ENCODE peak calls at places on chromosome 17, in six cellular contexts. One of them, this sample, is unnamed.

GRCh38 chr17:72193395-72194106 is 72.7 kb downstream of the SOX9 start:
- DNase-seq in iPS DF 19.7: no peak
- DNase-seq in left ventricle myocardium inferior: peak
- DNase-seq in hepatic stellate cell: no peak
- DNase-seq in stimulated activated CD8-positive, alpha-beta memory T cell treated with anti-CD3 and anti-CD28 coated beads, Interleukin-7, amount 100 ng/mL, for 1 hour: no peak
- DNase-seq in posterior cingulate gyrus: no peak
- DNase-seq in this sample: peak

GRCh38 chr17:80043963-80044362 is 7.5 kb downstream of the CCDC40 start:
- DNase-seq in iPS DF 19.7: no peak
- DNase-seq in left ventricle myocardium inferior: no peak
- DNase-seq in hepatic stellate cell: no peak
- DNase-seq in stimulated activated CD8-positive, alpha-beta memory T cell treated with anti-CD3 and anti-CD28 coated beads, Interleukin-7, amount 100 ng/mL, for 1 hour: no peak
- DNase-seq in posterior cingulate gyrus: no peak
- DNase-seq in this sample: no peak

GRCh38 chr17:80877829-80878303 is 113.8 kb upstream of the CHMP6 start:
- DNase-seq in iPS DF 19.7: no peak
- DNase-seq in left ventricle myocardium inferior: peak
- DNase-seq in hepatic stellate cell: no peak
- DNase-seq in stimulated activated CD8-positive, alpha-beta memory T cell treated with anti-CD3 and anti-CD28 coated beads, Interleukin-7, amount 100 ng/mL, for 1 hour: no peak
- DNase-seq in posterior cingulate gyrus: peak
- DNase-seq in this sample: no peak

GRCh38 chr17:38869647-38870258 is at the start of gene LASP1:
- DNase-seq in iPS DF 19.7: no peak
- DNase-seq in left ventricle myocardium inferior: peak
- DNase-seq in hepatic stellate cell: peak
- DNase-seq in stimulated activated CD8-positive, alpha-beta memory T cell treated with anti-CD3 and anti-CD28 coated beads, Interleukin-7, amount 100 ng/mL, for 1 hour: peak
- DNase-seq in posterior cingulate gyrus: peak
- DNase-seq in this sample: peak

GRCh38 chr17:76414334-76415295 is 30.2 kb downstream of the SPHK1 start:
- DNase-seq in iPS DF 19.7: no peak
- DNase-seq in left ventricle myocardium inferior: peak
- DNase-seq in hepatic stellate cell: no peak
- DNase-seq in stimulated activated CD8-positive, alpha-beta memory T cell treated with anti-CD3 and anti-CD28 coated beads, Interleukin-7, amount 100 ng/mL, for 1 hour: no peak
- DNase-seq in posterior cingulate gyrus: peak
- DNase-seq in this sample: peak

GRCh38 chr17:30824002-30824355 is 513 bp downstream of the CRLF3 start:
- DNase-seq in iPS DF 19.7: no peak
- DNase-seq in left ventricle myocardium inferior: no peak
- DNase-seq in hepatic stellate cell: peak
- DNase-seq in stimulated activated CD8-positive, alpha-beta memory T cell treated with anti-CD3 and anti-CD28 coated beads, Interleukin-7, amount 100 ng/mL, for 1 hour: no peak
- DNase-seq in posterior cingulate gyrus: peak
- DNase-seq in this sample: no peak

GRCh38 chr17:11642655-11643054 is 44.4 kb downstream of the DNAH9 start:
- DNase-seq in iPS DF 19.7: no peak
- DNase-seq in left ventricle myocardium inferior: peak
- DNase-seq in hepatic stellate cell: no peak
- DNase-seq in stimulated activated CD8-positive, alpha-beta memory T cell treated with anti-CD3 and anti-CD28 coated beads, Interleukin-7, amount 100 ng/mL, for 1 hour: no peak
- DNase-seq in posterior cingulate gyrus: no peak
- DNase-seq in this sample: no peak

GRCh38 chr17:82386881-82387498 is 15.4 kb downstream of the UTS2R start:
- DNase-seq in iPS DF 19.7: no peak
- DNase-seq in left ventricle myocardium inferior: no peak
- DNase-seq in hepatic stellate cell: no peak
- DNase-seq in stimulated activated CD8-positive, alpha-beta memory T cell treated with anti-CD3 and anti-CD28 coated beads, Interleukin-7, amount 100 ng/mL, for 1 hour: no peak
- DNase-seq in posterior cingulate gyrus: no peak
- DNase-seq in this sample: no peak

GRCh38 chr17:62703776-62704380 is 76.4 kb downstream of the MRC2 start:
- DNase-seq in iPS DF 19.7: no peak
- DNase-seq in left ventricle myocardium inferior: peak
- DNase-seq in hepatic stellate cell: peak
- DNase-seq in stimulated activated CD8-positive, alpha-beta memory T cell treated with anti-CD3 and anti-CD28 coated beads, Interleukin-7, amount 100 ng/mL, for 1 hour: peak
- DNase-seq in posterior cingulate gyrus: peak
- DNase-seq in this sample: peak

GRCh38 chr17:79413591-79413990 is 197.3 kb downstream of the RBFOX3 start:
- DNase-seq in iPS DF 19.7: no peak
- DNase-seq in left ventricle myocardium inferior: no peak
- DNase-seq in hepatic stellate cell: no peak
- DNase-seq in stimulated activated CD8-positive, alpha-beta memory T cell treated with anti-CD3 and anti-CD28 coated beads, Interleukin-7, amount 100 ng/mL, for 1 hour: no peak
- DNase-seq in posterior cingulate gyrus: no peak
- DNase-seq in this sample: no peak

GRCh38 chr17:1643293-1643998 is 2.1 kb downstream of the SCARF1 start:
- DNase-seq in iPS DF 19.7: no peak
- DNase-seq in left ventricle myocardium inferior: no peak
- DNase-seq in hepatic stellate cell: peak
- DNase-seq in stimulated activated CD8-positive, alpha-beta memory T cell treated with anti-CD3 and anti-CD28 coated beads, Interleukin-7, amount 100 ng/mL, for 1 hour: no peak
- DNase-seq in posterior cingulate gyrus: no peak
- DNase-seq in this sample: no peak

GRCh38 chr17:29121442-29121841 is 58.8 kb downstream of the MYO18A start:
- DNase-seq in iPS DF 19.7: no peak
- DNase-seq in left ventricle myocardium inferior: no peak
- DNase-seq in hepatic stellate cell: no peak
- DNase-seq in stimulated activated CD8-positive, alpha-beta memory T cell treated with anti-CD3 and anti-CD28 coated beads, Interleukin-7, amount 100 ng/mL, for 1 hour: no peak
- DNase-seq in posterior cingulate gyrus: no peak
- DNase-seq in this sample: no peak

This sample was measured in iris pigment epithelial cell.